ENCODE peak calls at places on chromosome 3, in five cellular contexts. T is A549, R is GM12878, K is K562, B is HepG2. G is an unnamed sample.
A peak's percentile ranks its signal among the peaks of the same experiment; 100 is the strongest.

GRCh38 chr3:42497009-42497731 is 5.3 kb upstream of the VIPR1 start:
- DNase-seq in T (peak; percentile 72), R (no peak), K (no peak), B (peak; percentile 40), G (peak; percentile 63)

GRCh38 chr3:158775001-158775400 is 26.9 kb upstream of the MFSD1 start:
- DNase-seq in T (no peak), R (no peak), K (no peak), B (no peak), G (no peak)

GRCh38 chr3:169667710-169668080 is 4.2 kb upstream of the MECOM start:
- DNase-seq in T (no peak), R (no peak), K (no peak), B (no peak), G (no peak)

GRCh38 chr3:106617276-106617675 is 748.5 kb upstream of the CBLB start:
- DNase-seq in T (no peak), R (no peak), K (no peak), B (no peak), G (no peak)

GRCh38 chr3:98560911-98561310 is 29.1 kb downstream of the GPR15 start:
- DNase-seq in T (no peak), R (no peak), K (no peak), B (no peak), G (no peak)

GRCh38 chr3:124094496-124094895 is 102.6 kb upstream of the ROPN1 start:
- DNase-seq in T (no peak), R (no peak), K (no peak), B (no peak), G (no peak)

GRCh38 chr3:170425491-170426239 is 7.0 kb downstream of the CLDN11 start:
- DNase-seq in T (no peak), R (no peak), K (peak; percentile 22), B (peak; percentile 97), G (peak; percentile 37)

GRCh38 chr3:35505181-35505580 is 134.1 kb upstream of the ARPP21 start:
- DNase-seq in T (no peak), R (no peak), K (no peak), B (no peak), G (peak; percentile 77)

GRCh38 chr3:120396469-120396868 is 47.3 kb upstream of the LRRC58 start:
- DNase-seq in T (no peak), R (no peak), K (no peak), B (no peak), G (no peak)

GRCh38 chr3:124599779-124600693 is 130.2 kb upstream of the UMPS start:
- DNase-seq in T (peak; percentile 9), R (no peak), K (no peak), B (peak; percentile 53), G (no peak)

GRCh38 chr3:151544164-151544548 is 83.3 kb upstream of the IGSF10 start:
- DNase-seq in T (no peak), R (no peak), K (no peak), B (no peak), G (no peak)

GRCh38 chr3:35987386-35987785 is 348.1 kb downstream of the ARPP21 start:
- DNase-seq in T (no peak), R (no peak), K (no peak), B (no peak), G (no peak)

GRCh38 chr3:64684715-64685261 is 3.0 kb downstream of the ADAMTS9 start:
- DNase-seq in T (no peak), R (no peak), K (no peak), B (no peak), G (peak; percentile 54)

GRCh38 chr3:109275702-109276293 is 40.5 kb downstream of the DPPA2 start:
- DNase-seq in T (peak; percentile 64), R (no peak), K (peak; percentile 21), B (peak; percentile 42), G (peak; percentile 64)

GRCh38 chr3:115766587-115767492 is 143.5 kb downstream of the GAP43 start:
- DNase-seq in T (no peak), R (no peak), K (no peak), B (no peak), G (no peak)

GRCh38 chr3:63582943-63583500 is 69.5 kb upstream of the SNTN start:
- DNase-seq in T (no peak), R (no peak), K (no peak), B (peak; percentile 56), G (no peak)

GRCh38 chr3:10693457-10693856 is 122.6 kb upstream of the SLC6A11 start:
- DNase-seq in T (no peak), R (no peak), K (no peak), B (no peak), G (no peak)

GRCh38 chr3:124520970-124521369 is 209.3 kb upstream of the UMPS start:
- DNase-seq in T (peak; percentile 30), R (no peak), K (no peak), B (peak; percentile 79), G (no peak)

GRCh38 chr3:124780356-124780755 is 50.1 kb downstream of the UMPS start:
- DNase-seq in T (no peak), R (no peak), K (no peak), B (no peak), G (no peak)

GRCh38 chr3:30886888-30887287 is 7.6 kb downstream of the GADL1 start:
- DNase-seq in T (no peak), R (no peak), K (no peak), B (no peak), G (no peak)

GRCh38 chr3:174023445-174023844 is 625.9 kb downstream of the NLGN1 start:
- DNase-seq in T (no peak), R (no peak), K (no peak), B (no peak), G (no peak)

GRCh38 chr3:15964605-15965061 is 166.9 kb upstream of the ANKRD28 start:
- DNase-seq in T (no peak), R (no peak), K (no peak), B (no peak), G (no peak)

GRCh38 chr3:75265897-75266296 is 398.2 kb upstream of the FRG2C start:
- DNase-seq in T (no peak), R (no peak), K (no peak), B (no peak), G (no peak)
- TF ChIP-seq ESRRA in T (no peak), R (no peak), K (no peak), B (no peak), G (no peak)

GRCh38 chr3:157086053-157086761 is 73.7 kb downstream of the CCNL1 start:
- DNase-seq in T (no peak), R (no peak), K (no peak), B (no peak), G (no peak)
- TF ChIP-seq ESRRA in T (no peak), R (no peak), K (no peak), B (no peak), G (no peak)

GRCh38 chr3:4950351-4950784 is 28.9 kb upstream of the BHLHE40 start:
- DNase-seq in T (no peak), R (no peak), K (no peak), B (no peak), G (no peak)
- TF ChIP-seq ESRRA in T (no peak), R (no peak), K (no peak), B (no peak), G (no peak)

DNA sequence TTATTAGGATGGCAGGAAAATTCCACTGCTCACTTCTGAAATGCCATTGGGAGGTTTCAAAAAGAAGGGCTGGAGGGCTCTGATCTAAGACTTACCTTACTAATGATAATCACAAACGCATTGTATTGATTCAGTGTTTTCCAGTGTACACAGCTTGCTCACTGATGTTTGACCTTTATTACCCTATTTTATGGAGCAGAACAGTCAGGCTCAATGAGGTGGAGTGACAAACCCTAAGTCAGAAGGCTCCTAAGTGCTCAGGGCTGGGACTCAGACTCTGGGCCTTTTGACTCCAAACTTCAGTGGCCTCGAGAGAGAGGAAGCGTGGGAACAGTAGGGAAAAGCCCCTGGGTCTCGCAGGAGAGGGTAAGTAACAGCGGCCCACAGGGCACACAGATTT is 20.3 kb upstream of the RAD18 start:
- DNase-seq in T (no peak), R (no peak), K (no peak), B (no peak), G (no peak)
- TF ChIP-seq ESRRA in T (no peak), R (no peak), K (no peak), B (no peak), G (no peak)

DNA sequence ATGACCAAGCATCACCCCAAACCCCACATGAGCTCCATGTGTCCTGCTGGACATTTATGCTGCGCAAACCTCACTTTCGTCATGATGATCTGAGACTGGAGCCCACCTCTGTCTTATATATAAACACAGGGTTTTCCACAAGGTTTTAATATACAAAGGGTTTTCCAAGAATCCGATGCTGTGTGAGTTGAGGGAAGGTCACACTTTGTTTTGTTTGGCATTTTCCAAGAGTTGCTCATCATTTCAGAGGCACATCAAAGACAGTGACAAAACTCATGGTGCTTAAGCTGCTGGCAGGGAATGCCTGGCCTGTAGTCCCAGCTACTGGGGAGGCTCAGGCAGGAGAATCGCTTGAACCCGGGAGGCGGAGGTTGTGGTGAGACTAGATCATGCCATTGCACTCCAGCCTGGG is 20.0 kb downstream of the EFCC1 start:
- DNase-seq in T (no peak), R (no peak), K (no peak), B (peak; percentile 24), G (no peak)
- TF ChIP-seq ESRRA in T (no peak), R (no peak), K (no peak), B (no peak), G (no peak)

GRCh38 chr3:182183716-182184430 is 472.1 kb downstream of the SOX2 start:
- DNase-seq in T (no peak), R (no peak), K (no peak), B (no peak), G (no peak)
- TF ChIP-seq ESRRA in T (no peak), R (no peak), K (no peak), B (no peak), G (no peak)

GRCh38 chr3:156216216-156216615 is 95.8 kb downstream of the KCNAB1 start:
- DNase-seq in T (no peak), R (no peak), K (no peak), B (no peak), G (no peak)

GRCh38 chr3:156216852-156217251 is 96.5 kb downstream of the KCNAB1 start:
- DNase-seq in T (no peak), R (no peak), K (no peak), B (peak; percentile 75), G (no peak)

GRCh38 chr3:156215751-156216150 is 95.4 kb downstream of the KCNAB1 start:
- DNase-seq in T (no peak), R (no peak), K (no peak), B (no peak), G (no peak)

GRCh38 chr3:156218353-156218744 is 98.0 kb downstream of the KCNAB1 start:
- DNase-seq in T (no peak), R (no peak), K (no peak), B (peak; percentile 24), G (no peak)

GRCh38 chr3:156217674-156218352 is 97.4 kb downstream of the KCNAB1 start:
- DNase-seq in T (no peak), R (no peak), K (no peak), B (no peak), G (no peak)
- TF ChIP-seq ESRRA in T (no peak), R (no peak), K (no peak), B (no peak), G (no peak)

GRCh38 chr3:187986514-187986934 is 167.4 kb upstream of the LPP start:
- DNase-seq in T (peak; percentile 70), R (no peak), K (no peak), B (no peak), G (no peak)
- TF ChIP-seq ESRRA in T (no peak), R (no peak), K (no peak), B (no peak), G (no peak)